ENCODE peak calls at places on chromosomes 6 and 20, in six cellular contexts. E is endodermal cell; I is IMR-90; Y is CD8-positive, alpha-beta T cell; P is transverse colon; B is lower leg skin. F is an unnamed sample.

GRCh38 chr6:158405933-158406332 is 93.7 kb downstream of the TULP4 start:
- DNase-seq in E (no peak), I (no peak), Y (no peak), P (no peak), B (no peak), F (no peak)

GRCh38 chr6:128882560-128882959 is 378 bp upstream of the LAMA2 start:
- DNase-seq in E (peak; percentile 71), I (peak; percentile 2), Y (no peak), P (no peak), B (no peak), F (no peak)

GRCh38 chr6:135083992-135084915 is 29.6 kb upstream of the HBS1L start:
- DNase-seq in E (no peak), I (no peak), Y (no peak), P (no peak), B (no peak), F (no peak)

GRCh38 chr6:30691208-30691872 is 556 bp upstream of the NRM start:
- DNase-seq in E (no peak), I (no peak), Y (no peak), P (no peak), B (no peak), F (no peak)

GRCh38 chr6:39495640-39496039 is 173.1 kb upstream of the KCNK16 start:
- DNase-seq in E (no peak), I (no peak), Y (no peak), P (no peak), B (no peak), F (no peak)

GRCh38 chr20:14495066-14495465 is 157.7 kb upstream of the FLRT3 start:
- DNase-seq in E (no peak), I (no peak), Y (no peak), P (no peak), B (no peak), F (peak; percentile 27)

GRCh38 chr20:63941282-63942060 is 14.7 kb downstream of the UCKL1 start:
- DNase-seq in E (peak; percentile 97), I (no peak), Y (peak; percentile 76), P (peak; percentile 63), B (no peak), F (peak; percentile 78)

GRCh38 chr6:33132121-33132524 is 56.3 kb downstream of the HLA-DPB1 start:
- DNase-seq in E (no peak), I (no peak), Y (no peak), P (no peak), B (no peak), F (no peak)

GRCh38 chr6:86193821-86194220 is 551.1 kb upstream of the SYNCRIP start:
- DNase-seq in E (no peak), I (no peak), Y (no peak), P (no peak), B (no peak), F (no peak)

GRCh38 chr6:4950076-4950475 is 53.8 kb downstream of the RPP40 start:
- DNase-seq in E (no peak), I (no peak), Y (no peak), P (no peak), B (no peak), F (no peak)

GRCh38 chr6:75143186-75143585 is 62.7 kb downstream of the COL12A1 start:
- DNase-seq in E (no peak), I (peak; percentile 90), Y (no peak), P (no peak), B (no peak), F (no peak)

GRCh38 chr6:107957909-107958688 is at the start of gene SEC63:
- DNase-seq in E (peak; percentile 99), I (peak; percentile 96), Y (peak; percentile 95), P (peak; percentile 98), B (peak; percentile 99), F (peak; percentile 98)

GRCh38 chr6:163180874-163181541 is 233.5 kb upstream of the QKI start:
- DNase-seq in E (peak; percentile 92), I (no peak), Y (no peak), P (peak; percentile 29), B (peak; percentile 90), F (peak; percentile 51)

GRCh38 chr6:46781478-46782378 is 11.5 kb upstream of the MEP1A start:
- DNase-seq in E (peak; percentile 71), I (peak; percentile 50), Y (no peak), P (peak; percentile 42), B (no peak), F (peak; percentile 84)

GRCh38 chr20:22578221-22579118 is 5.9 kb downstream of the FOXA2 start:
- DNase-seq in E (peak; percentile 79), I (no peak), Y (no peak), P (peak; percentile 22), B (no peak), F (no peak)
- H3K4me3 ChIP-seq in E (peak overlapping the region; percentile 94), I (no peak overlapping the region), Y (no peak overlapping the region), P (peak overlapping the region; percentile 44), B (no peak overlapping the region), F (peak overlapping the region; percentile 42)

DNA sequence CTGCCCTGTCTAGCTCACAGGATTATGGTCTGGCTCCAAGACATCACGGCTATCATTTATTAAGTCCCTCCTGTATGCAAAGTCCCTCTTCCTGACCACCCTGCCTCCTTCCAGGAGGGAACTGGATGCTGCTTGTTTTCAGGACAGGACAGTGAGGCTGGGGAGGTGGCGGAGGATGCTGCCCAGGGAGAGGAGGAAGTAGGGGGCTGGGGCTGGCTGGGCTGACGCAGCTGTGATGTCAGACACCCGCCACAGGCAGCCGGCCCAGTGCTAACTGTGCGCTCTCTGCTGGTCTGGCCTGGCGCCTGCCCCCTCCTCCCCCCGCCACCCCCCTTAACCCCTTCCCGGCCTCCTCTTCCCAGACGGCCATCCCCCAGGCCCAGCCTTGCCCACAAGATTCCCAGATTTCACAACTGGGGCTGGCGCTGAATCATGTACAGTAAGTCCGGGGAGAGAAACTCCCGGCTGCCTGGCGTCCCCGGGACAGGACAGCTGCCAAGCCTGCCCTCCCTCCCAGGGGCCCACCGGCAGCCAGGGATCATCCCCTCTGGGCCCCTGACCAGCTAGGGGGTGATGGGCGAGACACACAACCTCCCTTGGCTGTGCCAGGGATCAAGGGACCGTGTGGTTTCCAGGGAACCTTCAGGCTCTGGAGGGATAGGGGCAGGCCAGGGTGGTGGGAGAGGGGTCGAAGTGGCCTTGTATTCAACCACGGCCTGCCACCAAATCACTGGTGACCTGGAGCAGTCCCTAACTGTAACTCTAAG is 118.1 kb downstream of the CEBPB start:
- DNase-seq in E (peak; percentile 87), I (peak; percentile 100), Y (no peak), P (peak; percentile 78), B (peak; percentile 98), F (peak; percentile 96)
- TF ChIP-seq CTCF in E (peak; percentile 18), I (peak; percentile 26), Y (no peak), P (no peak), B (no peak), F (no peak)

GRCh38 chr20:19301142-19301541 is 88.7 kb downstream of the SLC24A3 start:
- DNase-seq in E (peak; percentile 2), I (no peak), Y (no peak), P (no peak), B (no peak), F (peak; percentile 14)

GRCh38 chr20:19302714-19303113 is 90.3 kb downstream of the SLC24A3 start:
- DNase-seq in E (no peak), I (no peak), Y (no peak), P (no peak), B (no peak), F (no peak)

GRCh38 chr20:19301843-19302242 is 89.4 kb downstream of the SLC24A3 start:
- DNase-seq in E (peak; percentile 2), I (no peak), Y (no peak), P (no peak), B (no peak), F (peak; percentile 24)

GRCh38 chr20:19304886-19305415 is 92.5 kb downstream of the SLC24A3 start:
- DNase-seq in E (peak; percentile 23), I (no peak), Y (no peak), P (no peak), B (no peak), F (no peak)

DNA sequence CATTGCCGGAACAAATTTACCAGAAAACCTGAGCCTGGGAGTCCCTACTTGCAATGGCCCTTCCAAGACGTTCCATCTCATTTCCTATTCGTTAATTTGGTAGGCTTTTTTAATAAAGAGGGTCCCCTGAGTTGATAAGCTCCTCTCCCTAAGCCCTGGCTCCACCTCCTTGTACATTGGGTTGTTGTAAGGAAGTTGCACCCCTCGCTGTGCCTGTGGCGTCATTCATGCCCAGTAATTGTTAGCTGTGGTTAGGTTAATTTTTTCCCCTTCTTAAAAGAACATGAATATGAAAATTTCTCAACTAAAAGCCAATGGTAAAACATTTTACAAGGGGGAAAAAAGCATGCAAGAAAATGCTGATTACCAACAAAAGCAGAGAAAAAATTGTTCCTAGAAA is 91.9 kb downstream of the SLC24A3 start:
- DNase-seq in E (no peak), I (no peak), Y (no peak), P (no peak), B (peak; percentile 23), F (no peak)
- H3K4me3 ChIP-seq in E (no peak overlapping the region), I (no peak overlapping the region), Y (no peak overlapping the region), P (no peak overlapping the region), B (no peak overlapping the region), F (no peak overlapping the region)

GRCh38 chr6:137816133-137816579 is 50.9 kb upstream of the TNFAIP3 start:
- DNase-seq in E (no peak), I (no peak), Y (no peak), P (no peak), B (no peak), F (no peak)
- TF ChIP-seq CTCF in E (no peak), I (no peak), Y (no peak), P (no peak), B (no peak), F (no peak)

DNA sequence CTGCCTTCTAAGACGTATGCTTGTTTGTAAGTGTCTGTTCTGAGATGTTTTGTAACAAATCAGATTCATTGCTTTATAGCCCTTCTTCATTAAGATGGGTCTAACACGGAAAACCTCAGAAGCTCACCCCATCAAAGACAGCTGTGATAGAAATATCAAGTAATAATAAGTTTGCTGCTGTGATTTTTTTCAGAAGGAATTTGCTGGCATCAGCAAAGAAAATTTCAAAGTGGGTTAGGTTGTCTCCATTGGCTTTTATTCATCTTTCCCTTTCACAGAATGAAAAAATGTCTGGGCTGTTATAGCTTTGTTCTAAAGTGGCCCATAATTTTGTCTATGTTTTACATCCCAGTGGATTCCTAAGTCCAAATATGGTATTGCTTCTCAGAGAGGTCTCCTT is 81.4 kb downstream of the SLX4IP start:
- DNase-seq in E (no peak), I (no peak), Y (no peak), P (no peak), B (no peak), F (no peak)
- H3K4me3 ChIP-seq in E (no peak overlapping the region), I (no peak overlapping the region), Y (no peak overlapping the region), P (no peak overlapping the region), B (no peak overlapping the region), F (no peak overlapping the region)

DNA sequence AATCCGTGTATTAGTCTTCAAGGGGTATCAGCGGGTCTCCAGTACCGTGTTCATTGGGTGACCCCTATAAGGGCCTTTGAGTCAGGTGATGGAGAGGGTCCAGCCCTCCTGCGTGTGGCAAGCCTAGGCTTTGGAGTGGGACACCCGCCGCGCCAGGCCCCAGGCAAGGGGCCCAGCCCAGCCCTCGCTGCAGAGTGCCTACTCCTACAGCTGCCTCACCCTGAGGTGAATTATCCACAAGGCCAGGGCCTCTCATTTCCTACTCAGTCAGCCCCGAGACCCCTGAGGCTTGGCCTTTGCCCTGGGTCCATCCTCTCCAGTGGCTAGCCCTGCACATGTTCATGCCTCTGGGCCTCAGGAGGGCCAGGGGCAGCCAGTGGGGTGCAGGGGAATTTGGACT is 45.1 kb downstream of the TMEM242 start:
- DNase-seq in E (peak; percentile 40), I (no peak), Y (no peak), P (no peak), B (peak; percentile 48), F (no peak)
- TF ChIP-seq CTCF in E (no peak), I (no peak), Y (no peak), P (no peak), B (no peak), F (no peak)

GRCh38 chr20:49320460-49320859 is 42.6 kb upstream of the ZNFX1 start:
- DNase-seq in E (peak; percentile 91), I (peak; percentile 38), Y (no peak), P (no peak), B (no peak), F (peak; percentile 58)
- H3K4me3 ChIP-seq in E (no peak overlapping the region), I (no peak overlapping the region), Y (no peak overlapping the region), P (no peak overlapping the region), B (no peak overlapping the region), F (no peak overlapping the region)